ENCODE peak calls at places on chromosome 22, in eight cellular contexts. A is esophagus mucosa; L is mucosa of descending colon; Z is stimulated activated effector memory CD8-positive, alpha-beta T cell treated with anti-CD3 and anti-CD28 coated beads, Interleukin-12 subunit alpha, Interleukin-12 subunit beta, amount 100 ng/mL, for 72 hours; G is left lung; E is stimulated activated naive CD8-positive, alpha-beta T cell treated with anti-CD3 and anti-CD28 coated beads, Interleukin-15, Interleukin-2, amounts not matched to agents 100 U/mL and 50 U/mL, for 24 hours; N is CD4-positive, alpha-beta T cell; O is A549. X is an unnamed sample.

GRCh38 chr22:41334951-41335635 is 33.8 kb downstream of the ZC3H7B start:
- ATAC-seq in A (no peak), L (no peak), Z (no peak), G (peak; percentile 31), E (no peak), N (no peak), O (no peak), X (no peak)

GRCh38 chr22:30695871-30696655 is 1.4 kb downstream of the OSBP2 start:
- ATAC-seq in A (no peak), L (no peak), Z (no peak), G (no peak), E (no peak), N (no peak), O (no peak), X (no peak)

GRCh38 chr22:22882033-22882717 is 5.4 kb upstream of the IGLL5 start:
- ATAC-seq in A (peak; percentile 70), L (peak; percentile 72), Z (peak; percentile 31), G (peak; percentile 46), E (peak; percentile 51), N (no peak), O (peak; percentile 49), X (peak; percentile 30)

GRCh38 chr22:20488946-20489345 is 6.6 kb downstream of the KLHL22 start:
- ATAC-seq in A (no peak), L (no peak), Z (no peak), G (no peak), E (no peak), N (no peak), O (no peak), X (no peak)

GRCh38 chr22:39991164-39991860 is 3.4 kb upstream of the FAM83F start:
- ATAC-seq in A (no peak), L (no peak), Z (no peak), G (no peak), E (no peak), N (no peak), O (peak; percentile 30), X (no peak)

GRCh38 chr22:35150163-35151107 is 84.5 kb downstream of the ISX start:
- ATAC-seq in A (peak; percentile 60), L (peak; percentile 79), Z (peak; percentile 58), G (peak; percentile 79), E (peak; percentile 57), N (no peak), O (peak; percentile 87), X (peak; percentile 63)

GRCh38 chr22:49954354-49954753 is 6.2 kb upstream of the PIM3 start:
- ATAC-seq in A (no peak), L (no peak), Z (no peak), G (peak; percentile 38), E (no peak), N (no peak), O (no peak), X (no peak)

GRCh38 chr22:37498289-37498909 is 12.2 kb upstream of the MFNG start:
- ATAC-seq in A (peak; percentile 13), L (peak; percentile 28), Z (peak; percentile 87), G (no peak), E (peak; percentile 80), N (peak; percentile 99), O (peak; percentile 28), X (peak; percentile 92)

GRCh38 chr22:41264408-41264941 is 21.5 kb downstream of the RANGAP1 start:
- ATAC-seq in A (no peak), L (no peak), Z (no peak), G (no peak), E (no peak), N (no peak), O (no peak), X (no peak)

GRCh38 chr22:25853078-25853477 is 111.1 kb downstream of the MYO18B start:
- ATAC-seq in A (peak; percentile 45), L (no peak), Z (peak; percentile 61), G (no peak), E (no peak), N (no peak), O (no peak), X (peak; percentile 24)

GRCh38 chr22:17917490-17917983 is 106.8 kb downstream of the MICAL3 start:
- ATAC-seq in A (peak; percentile 16), L (peak; percentile 78), Z (peak; percentile 65), G (no peak), E (no peak), N (no peak), O (no peak), X (peak; percentile 58)

GRCh38 chr22:28942801-28943500 is 59.6 kb downstream of the ZNRF3 start:
- ATAC-seq in A (no peak), L (no peak), Z (no peak), G (peak; percentile 21), E (no peak), N (no peak), O (no peak), X (no peak)

GRCh38 chr22:42760806-42761565 is 40.3 kb upstream of the A4GALT start:
- ATAC-seq in A (no peak), L (no peak), Z (no peak), G (no peak), E (no peak), N (no peak), O (no peak), X (no peak)

GRCh38 chr22:46057762-46058420 is 80.9 kb upstream of the WNT7B start:
- ATAC-seq in A (peak; percentile 53), L (peak; percentile 22), Z (peak; percentile 73), G (peak; percentile 60), E (peak; percentile 68), N (peak; percentile 69), O (no peak), X (peak; percentile 79)

GRCh38 chr22:26401726-26402125 is 27.3 kb upstream of the ASPHD2 start:
- ATAC-seq in A (no peak), L (no peak), Z (no peak), G (no peak), E (no peak), N (no peak), O (no peak), X (peak; percentile 15)

GRCh38 chr22:25362883-25363240 is 143.4 kb downstream of the CRYBB2 start:
- ATAC-seq in A (no peak), L (no peak), Z (no peak), G (peak; percentile 6), E (no peak), N (no peak), O (no peak), X (no peak)

GRCh38 chr22:19208287-19208847 is 29.8 kb upstream of the SLC25A1 start:
- ATAC-seq in A (no peak), L (no peak), Z (no peak), G (no peak), E (no peak), N (no peak), O (no peak), X (no peak)

GRCh38 chr22:36258750-36259619 is 6.1 kb downstream of the APOL1 start:
- ATAC-seq in A (no peak), L (peak; percentile 19), Z (peak; percentile 85), G (peak; percentile 66), E (peak; percentile 40), N (peak; percentile 43), O (no peak), X (peak; percentile 90)

GRCh38 chr22:36197065-36197440 is 4.6 kb downstream of the APOL4 start:
- ATAC-seq in A (no peak), L (peak; percentile 35), Z (no peak), G (peak; percentile 39), E (no peak), N (no peak), O (no peak), X (peak; percentile 22)

GRCh38 chr22:40345271-40345670 is 1.0 kb upstream of the ADSL start:
- ATAC-seq in A (peak; percentile 40), L (peak; percentile 33), Z (no peak), G (no peak), E (no peak), N (no peak), O (no peak), X (peak; percentile 30)

GRCh38 chr22:25081409-25081824 is 118.2 kb upstream of the CRYBB3 start:
- ATAC-seq in A (peak; percentile 51), L (peak; percentile 60), Z (peak; percentile 22), G (peak; percentile 73), E (no peak), N (peak; percentile 84), O (peak; percentile 71), X (no peak)

GRCh38 chr22:16989915-16990314 is 18.1 kb downstream of the GAB4 start:
- ATAC-seq in A (no peak), L (no peak), Z (no peak), G (no peak), E (no peak), N (no peak), O (no peak), X (no peak)

GRCh38 chr22:45319319-45319675 is 9.6 kb downstream of the FAM118A start:
- ATAC-seq in A (no peak), L (peak; percentile 26), Z (no peak), G (peak; percentile 58), E (no peak), N (no peak), O (no peak), X (peak; percentile 4)

GRCh38 chr22:32695451-32695891 is 106.0 kb upstream of the TIMP3 start:
- ATAC-seq in A (peak; percentile 74), L (peak; percentile 95), Z (no peak), G (peak; percentile 43), E (no peak), N (no peak), O (peak; percentile 87), X (no peak)

GRCh38 chr22:29022101-29022817 is 39.4 kb downstream of the C22orf31 start:
- ATAC-seq in A (no peak), L (peak; percentile 71), Z (no peak), G (no peak), E (no peak), N (no peak), O (peak; percentile 71), X (no peak)

GRCh38 chr22:29499852-29500251 is 19.8 kb downstream of the NEFH start:
- ATAC-seq in A (no peak), L (no peak), Z (no peak), G (no peak), E (no peak), N (no peak), O (no peak), X (no peak)

GRCh38 chr22:31327786-31328544 is 18.2 kb downstream of the PATZ1 start:
- ATAC-seq in A (peak; percentile 43), L (no peak), Z (no peak), G (no peak), E (no peak), N (no peak), O (no peak), X (no peak)

GRCh38 chr22:29702025-29702930 is 17.5 kb upstream of the CABP7 start:
- ATAC-seq in A (peak; percentile 15), L (peak; percentile 63), Z (no peak), G (peak; percentile 6), E (no peak), N (no peak), O (peak; percentile 60), X (no peak)

GRCh38 chr22:37827056-37827455 is 3.9 kb downstream of the GALR3 start:
- ATAC-seq in A (no peak), L (no peak), Z (no peak), G (no peak), E (no peak), N (no peak), O (no peak), X (no peak)

GRCh38 chr22:37080438-37080837 is 28.9 kb downstream of the KCTD17 start:
- ATAC-seq in A (no peak), L (no peak), Z (peak; percentile 7), G (no peak), E (peak; percentile 9), N (no peak), O (no peak), X (peak; percentile 38)

GRCh38 chr22:40030757-40031092 is 36.0 kb downstream of the FAM83F start:
- ATAC-seq in A (no peak), L (no peak), Z (no peak), G (no peak), E (no peak), N (no peak), O (no peak), X (no peak)

GRCh38 chr22:48820481-48821345 is 1007.0 kb downstream of the BRD1 start:
- ATAC-seq in A (no peak), L (no peak), Z (no peak), G (no peak), E (no peak), N (no peak), O (no peak), X (no peak)

GRCh38 chr22:35752172-35752832 is 34.6 kb downstream of the APOL5 start:
- ATAC-seq in A (no peak), L (no peak), Z (no peak), G (peak; percentile 29), E (no peak), N (no peak), O (no peak), X (no peak)

GRCh38 chr22:42711895-42712837 is 8.5 kb downstream of the A4GALT start:
- ATAC-seq in A (peak; percentile 30), L (no peak), Z (no peak), G (peak; percentile 88), E (no peak), N (no peak), O (no peak), X (no peak)